ENCODE peak calls at places on chromosomes 7 and 10, in six cellular contexts. L, R, K, E, B and O are unnamed samples. For H3K4me1, the result is how much of the 10 kb centered on the place peaks cover.

GRCh38 chr10:121741246-121741645 is 143.0 kb upstream of the FGFR2 start:
- DNase-seq in R (no peak), E (no peak), B (no peak), L (no peak), K (no peak), O (no peak)

GRCh38 chr10:3290550-3290949 is 118.0 kb upstream of the PITRM1 start:
- DNase-seq in R (no peak), E (no peak), L (no peak), B (no peak), K (no peak), O (no peak)

GRCh38 chr10:54866666-54867065 is 65.6 kb upstream of the PCDH15 start:
- DNase-seq in R (no peak), B (no peak), L (no peak), E (no peak), K (no peak), O (no peak)

GRCh38 chr7:48748081-48748833 is 176.1 kb upstream of the CDC14C start:
- DNase-seq in R (no peak), E (no peak), K (no peak), L (no peak), B (no peak), O (no peak)

GRCh38 chr7:68770649-68771048 is 827.6 kb upstream of the AUTS2 start:
- DNase-seq in L (peak), B (no peak), R (no peak), E (no peak), K (no peak), O (no peak)

GRCh38 chr10:93630609-93631320 is 18.4 kb downstream of the PDE6C start:
- DNase-seq in B (no peak), R (no peak), E (no peak), L (no peak), K (no peak), O (no peak)

GRCh38 chr7:75617634-75618234 is 121.0 kb downstream of the HIP1 start:
- DNase-seq in L (no peak), E (peak), K (peak), R (no peak), B (peak), O (peak)

GRCh38 chr7:130793855-130794618 is 60.0 kb upstream of the KLF14 start:
- DNase-seq in B (no peak), R (peak), K (peak), L (peak), E (no peak), O (no peak)

GRCh38 chr10:5088703-5089261 is 5.4 kb upstream of the AKR1C3 start:
- DNase-seq in L (no peak), R (no peak), K (no peak), E (no peak), B (no peak), O (no peak)

GRCh38 chr7:24432677-24433076 is 140.6 kb upstream of the PALS2 start:
- DNase-seq in E (no peak), K (no peak), B (no peak), R (no peak), L (no peak), O (no peak)

GRCh38 chr10:88874271-88874670 is 5.8 kb upstream of the STAMBPL1 start:
- DNase-seq in R (no peak), B (no peak), L (peak), K (no peak), E (no peak), O (no peak)

GRCh38 chr7:15620491-15621185 is 58.8 kb upstream of the AGMO start:
- DNase-seq in L (peak), R (no peak), K (no peak), B (no peak), E (no peak), O (no peak)

GRCh38 chr7:35003679-35004278 is 33.5 kb downstream of the DPY19L1 start:
- DNase-seq in R (peak), B (no peak), K (peak), E (peak), L (peak), O (no peak)

GRCh38 chr7:78226059-78226658 is 427.6 kb downstream of the PHTF2 start:
- DNase-seq in B (peak), L (peak), K (peak), E (no peak), R (peak), O (no peak)

GRCh38 chr7:15219758-15220157 is 317.2 kb upstream of the DGKB start:
- DNase-seq in E (no peak), L (no peak), K (no peak), R (no peak), B (no peak), O (no peak)

GRCh38 chr10:9158675-9159074 is 1104.2 kb downstream of the GATA3 start:
- DNase-seq in B (no peak), E (no peak), L (no peak), K (no peak), R (no peak), O (no peak)

GRCh38 chr10:1377756-1378397 is 321.7 kb downstream of the WDR37 start:
- DNase-seq in R (no peak), B (no peak), K (no peak), E (no peak), L (no peak), O (no peak)

GRCh38 chr10:107546239-107546638 is 381.7 kb upstream of the SORCS1 start:
- DNase-seq in R (no peak), L (no peak), K (no peak), B (no peak), E (no peak), O (no peak)

GRCh38 chr7:1924185-1924817 is 254.2 kb downstream of the ELFN1 start:
- DNase-seq in E (no peak), B (no peak), K (no peak), R (no peak), L (peak), O (no peak)

GRCh38 chr10:16436367-16436757 is 448 bp upstream of the PTER start:
- DNase-seq in B (peak), L (peak), R (no peak), K (no peak), E (no peak), O (no peak)

GRCh38 chr7:85950871-85951270 is 692.8 kb upstream of the GRM3 start:
- DNase-seq in L (no peak), E (no peak), B (no peak), K (no peak), R (no peak), O (no peak)

GRCh38 chr7:101598981-101599681 is 30.0 kb downstream of the MYL10 start:
- DNase-seq in R (no peak), K (peak), B (no peak), L (no peak), E (peak), O (no peak)

GRCh38 chr10:78375854-78376785 is 342.5 kb downstream of the RPS24 start:
- DNase-seq in R (no peak), E (no peak), B (peak), K (no peak), L (no peak), O (no peak)

GRCh38 chr10:114244126-114244525 is 5.1 kb downstream of the VWA2 start:
- DNase-seq in K (no peak), E (no peak), R (no peak), B (no peak), L (no peak), O (no peak)

GRCh38 chr10:114239117-114239993 is at the start of gene VWA2:
- DNase-seq in E (no peak), L (no peak), B (no peak), R (no peak), K (peak), O (peak)

GRCh38 chr10:114242235-114242634 is 3.2 kb downstream of the VWA2 start:
- DNase-seq in E (no peak), B (no peak), K (no peak), R (no peak), L (no peak), O (no peak)

GRCh38 chr10:114243661-114244060 is 4.6 kb downstream of the VWA2 start:
- DNase-seq in R (no peak), E (no peak), K (no peak), L (no peak), B (no peak), O (no peak)

GRCh38 chr10:114239994-114240345 is 916 bp downstream of the VWA2 start:
- DNase-seq in E (no peak), R (no peak), L (no peak), K (no peak), B (no peak), O (no peak)
- H3K4me3 ChIP-seq in E (no peak), R (no peak), L (no peak), K (no peak), B (no peak), O (no peak)

DNA sequence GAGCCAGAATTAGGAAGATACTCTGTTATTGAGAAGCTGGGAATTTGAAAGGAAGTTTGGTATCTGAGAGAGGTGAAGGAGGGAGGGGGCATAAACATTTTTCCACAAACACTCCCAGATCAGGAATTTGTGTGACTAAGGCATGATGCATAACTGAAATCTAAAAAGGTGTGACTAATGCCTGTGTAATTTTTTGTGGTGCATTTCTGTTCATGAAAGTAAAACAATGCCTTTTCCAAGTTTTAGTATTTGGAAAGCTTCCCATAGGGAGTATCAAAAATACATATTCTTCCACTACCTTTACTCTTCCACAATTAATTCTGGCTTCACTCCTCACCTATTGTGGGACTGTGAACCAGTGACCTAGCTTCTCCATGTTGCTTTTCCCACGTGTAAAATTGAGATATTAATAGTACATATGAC is 56.4 kb upstream of the CAV2 start:
- DNase-seq in R (peak), K (peak), E (no peak), L (peak), B (no peak), O (no peak)
- H3K4me1 ChIP-seq in R (half or more), K (half or more), E (under half), L (half or more), B (under half), O (under half)

GRCh38 chr7:128274246-128274889 is 33.3 kb downstream of the LEP start:
- DNase-seq in E (no peak), B (no peak), L (no peak), K (no peak), R (no peak), O (no peak)

GRCh38 chr7:128270799-128271411 is 29.8 kb downstream of the LEP start:
- DNase-seq in K (no peak), R (no peak), L (no peak), B (no peak), E (no peak), O (no peak)

GRCh38 chr7:128274890-128275603 is 34.0 kb downstream of the LEP start:
- DNase-seq in K (no peak), R (no peak), B (no peak), E (no peak), L (peak), O (no peak)

GRCh38 chr7:128268233-128268632 is 27.2 kb downstream of the LEP start:
- DNase-seq in K (no peak), R (no peak), E (no peak), B (no peak), L (no peak), O (no peak)

GRCh38 chr7:128271471-128272454 is 30.7 kb downstream of the LEP start:
- DNase-seq in R (no peak), E (no peak), K (no peak), B (no peak), L (peak), O (no peak)
- H3K4me3 ChIP-seq in R (no peak), E (peak), K (no peak), B (no peak), L (peak), O (no peak)

DNA sequence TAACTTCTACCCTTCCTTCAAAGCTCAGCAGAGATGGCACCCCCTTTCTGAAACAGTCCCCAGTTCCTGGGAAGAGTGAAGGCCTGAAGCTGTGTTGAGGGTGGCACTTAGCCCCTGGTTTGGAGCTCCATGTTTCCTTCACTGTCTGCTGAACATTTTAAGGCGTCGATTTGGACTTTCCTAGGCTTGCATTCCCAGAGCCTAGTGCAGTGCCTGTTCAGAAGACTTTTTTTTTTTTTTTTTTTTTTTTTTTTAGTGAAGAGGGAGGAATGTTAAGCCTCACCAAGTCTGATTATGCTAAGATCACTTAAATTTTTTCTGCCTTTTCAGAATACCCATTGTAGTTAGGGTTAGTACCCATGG is 97.0 kb downstream of the PFKFB3 start:
- DNase-seq in K (no peak), B (no peak), L (no peak), E (no peak), R (no peak), O (no peak)
- H3K4me1 ChIP-seq in K (half or more), B (under half), L (under half), E (under half), R (under half), O (under half)

GRCh38 chr7:142961973-142962913 is at the start of gene KEL:
- DNase-seq in K (no peak), L (no peak), B (no peak), R (no peak), E (no peak), O (no peak)
- H3K4me3 ChIP-seq in K (no peak), L (no peak), B (no peak), R (no peak), E (no peak), O (no peak)